ENCODE peak calls at places on chromosomes 4 and X, in four cellular contexts. X, A, M and F are unnamed samples.

GRCh38 chr4:56804551-56804950 is 16.9 kb downstream of the SPINK2 start:
- DNase-seq in X (peak), A (no peak), M (no peak), F (no peak)

GRCh38 chrX:1507511-1508463 is 29.2 kb downstream of the P2RY8 start:
- DNase-seq in X (no peak), A (no peak), M (no peak), F (peak)

GRCh38 chrX:19543951-19544359 is 28.6 kb upstream of the MAP3K15 start:
- DNase-seq in X (no peak), A (no peak), M (no peak), F (no peak)

GRCh38 chr4:177032341-177032740 is 239.6 kb upstream of the VEGFC start:
- DNase-seq in X (no peak), A (no peak), M (no peak), F (no peak)

GRCh38 chrX:10722804-10723364 is 102.5 kb upstream of the MID1 start:
- DNase-seq in X (peak), A (no peak), M (peak), F (peak)

GRCh38 chrX:10052906-10053625 is 85.9 kb downstream of the CLDN34 start:
- DNase-seq in X (peak), A (no peak), M (no peak), F (no peak)

GRCh38 chr4:97121493-97121892 is 1021.8 kb downstream of the STPG2 start:
- DNase-seq in X (no peak), A (no peak), M (no peak), F (no peak)

GRCh38 chr4:40333921-40334352 is 1.2 kb upstream of the CHRNA9 start:
- DNase-seq in X (peak), A (no peak), M (peak), F (no peak)

GRCh38 chr4:7976025-7976424 is 36.4 kb upstream of the AFAP1 start:
- DNase-seq in X (no peak), A (no peak), M (no peak), F (no peak)

GRCh38 chr4:94741304-94741703 is 16.5 kb upstream of the BMPR1B start:
- DNase-seq in X (no peak), A (no peak), M (no peak), F (no peak)

GRCh38 chr4:94743838-94744237 is 13.9 kb upstream of the BMPR1B start:
- DNase-seq in X (no peak), A (no peak), M (no peak), F (no peak)

GRCh38 chr4:94744830-94745229 is 12.9 kb upstream of the BMPR1B start:
- DNase-seq in X (no peak), A (no peak), M (no peak), F (no peak)

DNA sequence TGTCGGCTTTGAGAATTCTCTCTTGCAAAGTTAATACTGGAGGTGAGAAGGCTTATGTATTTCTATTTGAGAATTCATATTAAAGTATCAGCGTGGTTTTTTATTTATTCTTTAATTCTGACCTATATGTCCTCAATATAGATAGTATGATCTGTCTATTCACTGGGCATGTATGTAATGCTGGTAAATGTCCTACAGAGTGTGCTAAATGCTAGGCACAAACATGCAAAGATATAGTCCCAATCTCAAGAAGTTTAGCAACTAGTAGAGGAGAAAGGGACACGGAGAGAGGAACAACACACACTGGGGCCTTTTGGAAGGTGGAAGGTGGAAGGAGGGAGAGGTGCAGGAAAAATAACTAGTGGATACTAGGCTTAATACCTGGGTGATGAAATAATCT is 11.0 kb upstream of the BMPR1B start:
- DNase-seq in X (no peak), A (no peak), M (no peak), F (no peak)
- TF ChIP-seq CTCF in X (no peak), A (no peak), M (no peak), F (no peak)

DNA sequence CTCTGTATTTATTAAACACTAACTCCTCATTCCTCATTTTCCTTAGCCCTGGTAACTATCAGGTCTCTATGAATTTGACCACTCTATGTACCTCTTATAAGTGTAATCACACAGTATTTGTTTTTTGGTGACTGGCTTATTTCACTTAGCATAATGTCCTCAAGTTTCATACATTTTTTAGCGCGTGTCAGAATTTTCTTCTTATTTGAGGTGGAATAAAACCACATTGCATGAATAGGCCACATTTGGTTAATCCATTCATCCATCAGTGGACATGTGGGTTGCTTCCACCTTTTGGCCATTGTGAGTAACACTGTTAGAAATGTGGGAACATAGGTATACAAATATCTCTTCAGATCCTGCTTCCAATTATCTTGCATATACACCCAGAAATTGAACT is 341.2 kb upstream of the BOD1L1 start:
- DNase-seq in X (no peak), A (no peak), M (no peak), F (no peak)
- TF ChIP-seq CTCF in X (no peak), A (no peak), M (no peak), F (no peak)

DNA sequence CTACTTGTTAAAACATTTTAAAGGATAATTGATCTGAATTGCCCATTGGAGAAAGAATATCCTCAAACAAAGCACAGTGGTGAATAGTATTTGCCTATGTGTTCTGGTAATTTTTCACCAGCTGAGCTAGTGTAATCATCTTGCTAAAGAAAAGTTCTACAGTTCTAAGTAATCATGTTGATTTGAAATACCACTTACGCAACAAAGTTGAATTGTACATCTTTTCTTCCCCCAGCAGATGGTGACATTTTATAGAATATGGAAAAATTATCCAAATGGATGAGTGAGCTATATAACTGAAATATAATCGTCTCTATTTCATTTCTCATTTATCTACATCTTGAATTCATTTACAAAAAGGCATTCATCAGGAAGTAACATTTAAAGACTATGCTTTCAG is 9.7 kb upstream of the ZNF674 start:
- DNase-seq in X (peak), A (no peak), M (no peak), F (no peak)
- TF ChIP-seq CTCF in X (peak), A (no peak), M (no peak), F (peak)

GRCh38 chr4:24248674-24249644 is 335.4 kb downstream of the DHX15 start:
- DNase-seq in X (no peak), A (no peak), M (no peak), F (no peak)
- TF ChIP-seq CTCF in X (no peak), A (no peak), M (no peak), F (no peak)

DNA sequence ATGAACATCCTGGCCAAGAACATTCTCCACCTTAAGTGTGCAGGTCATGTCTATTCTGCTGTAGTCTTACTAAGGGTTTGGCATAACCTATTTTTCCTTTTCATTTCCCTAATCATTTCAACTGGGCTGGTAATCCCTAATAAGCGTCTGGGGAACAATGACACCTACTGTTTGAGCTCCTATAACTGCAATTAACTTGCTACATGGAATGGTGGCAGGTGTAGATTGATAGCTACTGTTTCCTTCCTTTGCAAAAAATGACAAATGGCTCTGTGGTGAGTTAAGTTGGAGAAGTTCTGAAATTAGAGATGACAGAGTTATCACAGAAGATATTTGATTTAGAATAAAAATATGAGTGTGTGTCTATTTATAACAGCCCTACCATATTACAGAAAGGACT is 104.5 kb upstream of the NAP1L5 start:
- DNase-seq in X (no peak), A (no peak), M (no peak), F (no peak)
- TF ChIP-seq CTCF in X (no peak), A (no peak), M (no peak), F (peak)

GRCh38 chr4:2663275-2663674 is 92.9 kb downstream of the TNIP2 start:
- DNase-seq in X (no peak), A (no peak), M (no peak), F (no peak)

GRCh38 chr4:2671267-2671895 is 84.8 kb downstream of the TNIP2 start:
- DNase-seq in X (no peak), A (no peak), M (no peak), F (no peak)

GRCh38 chr4:2672082-2672481 is 84.1 kb downstream of the TNIP2 start:
- DNase-seq in X (no peak), A (no peak), M (no peak), F (no peak)

GRCh38 chr4:2666722-2667247 is 89.4 kb downstream of the TNIP2 start:
- DNase-seq in X (no peak), A (no peak), M (no peak), F (no peak)

GRCh38 chr4:2667428-2667827 is 88.7 kb downstream of the TNIP2 start:
- DNase-seq in X (no peak), A (no peak), M (no peak), F (no peak)
- TF ChIP-seq CTCF in X (no peak), A (no peak), M (no peak), F (no peak)

DNA sequence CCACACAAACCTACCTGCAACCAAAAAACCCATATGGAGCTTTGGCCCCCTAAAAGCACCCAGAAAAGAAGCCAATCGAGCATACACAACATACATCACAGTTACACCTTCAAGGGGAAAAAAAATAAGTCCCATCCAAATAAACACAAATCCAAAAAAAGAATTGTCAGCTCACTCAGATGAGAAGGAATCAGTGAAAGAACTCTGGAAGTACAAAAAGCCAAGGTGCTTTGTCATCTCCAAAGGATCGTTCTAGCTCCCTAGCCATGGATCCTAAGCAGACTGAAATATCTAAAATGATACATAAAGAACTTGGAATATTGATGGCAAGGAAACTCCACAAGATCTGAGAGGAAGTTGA is 119.2 kb downstream of the NEK1 start:
- DNase-seq in X (no peak), A (no peak), M (no peak), F (no peak)
- TF ChIP-seq CTCF in X (peak), A (no peak), M (no peak), F (no peak)

GRCh38 chr4:74793757-74794340 is 474 bp downstream of the BTC start:
- DNase-seq in X (no peak), A (peak), M (no peak), F (peak)
- TF ChIP-seq CTCF in X (no peak), A (peak), M (peak), F (no peak)